ENCODE peak calls at places on chromosomes 3 and 15, in eight cellular contexts. B is pancreas, Y is transverse colon, G is prostate gland, T is Panc1, E is left ventricle myocardium inferior, A is heart left ventricle, Q is OCI-LY7. U is an unnamed sample.

GRCh38 chr15:69810441-69811071 is 287.2 kb downstream of the TLE3 start:
- DNase-seq in B (no peak), Y (no peak), G (no peak), T (no peak), E (no peak), A (no peak), Q (no peak), U (no peak)

GRCh38 chr3:159818997-159819500 is 169.6 kb upstream of the IL12A start:
- DNase-seq in B (no peak), Y (no peak), G (no peak), T (no peak), E (no peak), A (no peak), Q (no peak), U (no peak)

GRCh38 chr3:156181509-156181908 is 61.1 kb downstream of the KCNAB1 start:
- DNase-seq in B (no peak), Y (no peak), G (no peak), T (no peak), E (no peak), A (no peak), Q (no peak), U (no peak)

GRCh38 chr3:94146455-94146854 is 83.6 kb downstream of the NSUN3 start:
- DNase-seq in B (peak; percentile 40), Y (no peak), G (no peak), T (no peak), E (no peak), A (no peak), Q (no peak), U (no peak)

GRCh38 chr15:40466426-40467259 is 4.1 kb upstream of the CHST14 start:
- DNase-seq in B (no peak), Y (no peak), G (no peak), T (no peak), E (no peak), A (no peak), Q (no peak), U (no peak)

GRCh38 chr15:66401130-66402021 is 14.7 kb downstream of the MAP2K1 start:
- DNase-seq in B (no peak), Y (no peak), G (no peak), T (no peak), E (no peak), A (no peak), Q (peak; percentile 13), U (no peak)

GRCh38 chr3:157447026-157447694 is 10.5 kb downstream of the PTX3 start:
- DNase-seq in B (no peak), Y (no peak), G (no peak), T (no peak), E (no peak), A (no peak), Q (peak; percentile 1), U (no peak)

GRCh38 chr3:170483485-170484262 is 65.0 kb downstream of the CLDN11 start:
- DNase-seq in B (no peak), Y (no peak), G (no peak), T (no peak), E (no peak), A (no peak), Q (no peak), U (no peak)

GRCh38 chr3:30372837-30373236 is 233.6 kb upstream of the TGFBR2 start:
- DNase-seq in B (no peak), Y (no peak), G (no peak), T (no peak), E (no peak), A (no peak), Q (no peak), U (no peak)

GRCh38 chr15:90382305-90382704 is 5.7 kb upstream of the IQGAP1 start:
- DNase-seq in B (no peak), Y (no peak), G (no peak), T (no peak), E (no peak), A (no peak), Q (no peak), U (no peak)

GRCh38 chr15:98580577-98580976 is 67.8 kb upstream of the IGF1R start:
- DNase-seq in B (no peak), Y (no peak), G (no peak), T (no peak), E (no peak), A (no peak), Q (no peak), U (no peak)

GRCh38 chr3:158801200-158801599 is 654 bp upstream of the MFSD1 start:
- DNase-seq in B (no peak), Y (peak; percentile 58), G (peak; percentile 25), T (no peak), E (no peak), A (no peak), Q (no peak), U (no peak)

GRCh38 chr15:35533130-35534110 is 12.5 kb downstream of the DPH6 start:
- DNase-seq in B (no peak), Y (no peak), G (no peak), T (no peak), E (no peak), A (no peak), Q (no peak), U (no peak)

GRCh38 chr15:65893060-65893459 is 23.8 kb downstream of the RAB11A start:
- DNase-seq in B (no peak), Y (no peak), G (no peak), T (no peak), E (no peak), A (no peak), Q (no peak), U (no peak)

GRCh38 chr3:69696365-69696764 is 42.9 kb upstream of the MITF start:
- DNase-seq in B (no peak), Y (no peak), G (no peak), T (no peak), E (no peak), A (no peak), Q (no peak), U (no peak)

GRCh38 chr15:100111103-100112060 is 230.4 kb downstream of the ADAMTS17 start:
- DNase-seq in B (no peak), Y (peak; percentile 21), G (no peak), T (no peak), E (peak; percentile 69), A (peak; percentile 76), Q (peak; percentile 56), U (peak; percentile 29)

DNA sequence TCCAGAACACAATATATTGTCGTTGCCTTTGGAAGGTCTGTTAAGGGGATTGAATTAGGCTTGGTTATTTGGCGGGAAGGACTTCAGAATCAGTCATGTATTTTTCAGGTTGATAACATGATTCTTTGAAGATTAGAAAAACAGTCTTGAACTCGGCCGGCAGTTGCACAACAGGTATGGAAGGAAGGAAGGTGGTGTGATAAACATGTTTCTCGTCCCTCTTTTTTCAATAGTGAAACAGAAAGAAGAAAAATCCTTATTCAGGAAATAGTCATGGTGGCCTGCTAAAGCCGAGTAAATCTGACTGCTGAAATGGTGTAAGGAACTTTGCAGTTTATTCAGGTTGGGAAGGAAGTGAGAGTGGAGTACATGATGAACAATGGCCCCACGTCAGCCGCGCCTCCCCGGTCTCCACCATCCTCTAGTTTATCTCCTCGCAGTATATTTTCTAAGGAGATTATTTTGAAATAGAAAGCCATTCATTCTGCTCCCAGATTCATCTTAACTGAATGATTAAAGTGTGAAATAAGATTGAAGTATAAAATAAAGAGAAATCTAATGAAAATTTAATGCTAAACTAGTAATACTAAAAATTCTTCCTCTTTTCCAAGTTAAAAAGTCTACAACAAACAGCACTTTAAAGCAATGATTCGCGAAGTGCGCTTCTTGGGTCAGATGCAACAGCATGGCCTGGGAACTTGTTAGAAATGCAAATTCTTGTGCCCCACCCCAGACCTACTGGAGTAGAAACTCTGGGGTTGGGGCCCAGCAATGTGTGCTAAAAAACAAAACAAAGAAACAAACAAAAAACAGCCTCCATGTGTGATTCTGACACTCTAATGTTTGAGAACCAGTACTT is 6.5 kb downstream of the RASGRP1 start:
- DNase-seq in B (no peak), Y (no peak), G (no peak), T (no peak), E (no peak), A (no peak), Q (no peak), U (no peak)
- H3K4me3 ChIP-seq in B (no peak overlapping the region), Y (no peak overlapping the region), G (no peak overlapping the region), T (no peak overlapping the region), E (no peak overlapping the region), A (no peak overlapping the region), Q (no peak overlapping the region), U (no peak overlapping the region)

DNA sequence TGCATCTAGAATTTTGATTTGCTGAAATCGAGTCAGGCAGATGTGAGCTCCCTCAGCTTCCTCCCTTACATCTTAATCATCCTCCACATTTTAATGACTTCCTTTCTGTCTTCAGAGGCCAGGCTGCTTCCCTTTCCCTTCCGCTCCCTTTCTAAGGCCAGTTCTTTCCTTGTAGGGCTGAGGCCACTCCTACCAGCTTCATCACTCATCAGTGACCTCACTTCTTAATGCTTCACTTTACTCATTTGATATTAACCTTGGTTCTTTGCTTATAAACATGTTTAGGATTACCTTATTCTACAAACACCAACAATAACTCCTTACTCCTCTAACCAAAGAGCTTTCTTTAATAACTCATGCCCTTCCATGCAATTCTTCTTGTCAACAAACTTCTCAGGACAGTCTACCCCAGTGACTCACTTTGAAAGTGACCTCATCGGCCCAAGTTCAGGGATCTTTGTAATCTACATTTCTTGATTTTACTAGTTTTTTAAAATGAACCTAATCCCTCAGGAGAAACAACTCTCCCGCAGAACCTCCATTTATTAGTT is 23.9 kb downstream of the ILDR1 start:
- DNase-seq in B (no peak), Y (no peak), G (no peak), T (no peak), E (no peak), A (no peak), Q (peak; percentile 40), U (no peak)
- H3K27ac ChIP-seq in B (no peak overlapping the region), Y (no peak overlapping the region), G (no peak overlapping the region), T (no peak overlapping the region), E (no peak overlapping the region), A (no peak overlapping the region), Q (peak overlapping the region; percentile 2), U (no peak overlapping the region)

DNA sequence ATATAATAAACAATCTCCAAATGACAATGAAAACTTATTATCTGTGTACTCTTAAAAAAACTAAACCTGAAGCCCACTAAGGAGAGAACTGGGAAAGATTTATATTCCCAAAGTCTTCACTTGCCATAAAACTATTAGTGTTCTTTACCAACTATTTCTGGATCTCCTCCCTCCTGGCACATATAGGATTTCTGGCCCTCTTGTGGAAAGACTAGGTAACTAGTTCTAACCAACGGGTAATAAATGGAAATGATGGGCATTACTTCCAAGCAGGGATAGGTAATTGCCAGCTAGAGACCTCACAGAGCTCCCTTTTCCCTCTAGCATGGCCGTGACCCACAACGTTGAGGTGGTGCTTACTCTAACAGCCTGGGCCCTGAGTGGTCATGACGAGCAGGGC is 110.1 kb downstream of the DNAH12 start:
- DNase-seq in B (no peak), Y (no peak), G (no peak), T (no peak), E (no peak), A (no peak), Q (peak; percentile 13), U (no peak)
- TF ChIP-seq CTCF in B (peak; percentile 19), Y (peak; percentile 43), G (peak; percentile 50), T (peak; percentile 62), E (peak; percentile 51), A (peak; percentile 11), Q (peak; percentile 65), U (peak; percentile 5)

DNA sequence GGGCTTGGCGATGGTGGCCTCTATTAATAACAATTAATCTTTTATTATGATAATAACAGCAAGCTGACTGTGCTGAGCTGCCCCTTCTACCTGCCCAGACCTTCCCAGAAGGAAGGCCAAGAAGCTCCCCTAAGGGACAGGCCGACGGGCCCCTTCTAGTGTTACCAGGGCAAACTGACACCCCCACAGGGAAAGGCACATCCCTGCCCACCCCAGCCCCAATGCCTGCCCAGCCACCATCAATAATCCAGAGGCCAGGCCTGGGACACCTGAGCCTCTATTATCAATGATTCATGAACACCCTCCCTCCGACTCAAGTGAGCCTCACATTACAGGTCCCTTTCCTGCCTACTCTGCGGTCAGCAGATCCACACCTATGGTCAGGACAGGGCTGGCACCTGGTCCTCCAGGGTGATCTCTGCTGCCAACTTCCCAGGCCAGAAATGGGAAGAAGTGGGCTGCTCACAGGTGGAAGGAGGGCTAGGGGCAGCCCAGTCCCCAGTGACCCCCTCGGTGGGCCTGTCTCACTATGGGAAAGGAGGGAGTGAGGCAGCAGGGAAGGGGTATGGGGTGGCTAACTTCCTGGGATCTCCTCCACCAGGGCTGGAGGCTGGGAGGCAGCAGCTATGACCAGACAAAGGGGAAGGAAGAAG is 1.8 kb downstream of the TWF2 start:
- DNase-seq in B (no peak), Y (no peak), G (no peak), T (no peak), E (no peak), A (no peak), Q (no peak), U (no peak)
- H3K4me3 ChIP-seq in B (peak overlapping the region; percentile 97), Y (no peak overlapping the region), G (no peak overlapping the region), T (peak overlapping the region; percentile 86), E (peak overlapping the region; percentile 91), A (peak overlapping the region; percentile 87), Q (peak overlapping the region; percentile 81), U (peak overlapping the region; percentile 90)

U was measured in dorsolateral prefrontal cortex.